ENCODE peak calls at places on chromosomes 4 and X, in four cellular contexts. One of them, this sample, is unnamed.

GRCh38 chr4:8170341-8170740 is 11.7 kb upstream of the ABLIM2 start:
- DNase-seq in mucosa of descending colon: no peak
- DNase-seq in CD8-positive, alpha-beta T cell: no peak
- DNase-seq in GM13976: no peak
- DNase-seq in this sample: no peak

GRCh38 chr4:2045518-2045951 is 13.6 kb upstream of the NAT8L start:
- DNase-seq in mucosa of descending colon: no peak
- DNase-seq in GM13976: no peak
- DNase-seq in CD8-positive, alpha-beta T cell: no peak
- DNase-seq in this sample: no peak

GRCh38 chr4:70571772-70572171 is 20.3 kb upstream of the AMBN start:
- DNase-seq in GM13976: no peak
- DNase-seq in mucosa of descending colon: no peak
- DNase-seq in CD8-positive, alpha-beta T cell: no peak
- DNase-seq in this sample: no peak

GRCh38 chrX:3468031-3468430 is 121.6 kb upstream of the MXRA5 start:
- DNase-seq in mucosa of descending colon: no peak
- DNase-seq in GM13976: no peak
- DNase-seq in CD8-positive, alpha-beta T cell: no peak
- DNase-seq in this sample: no peak

GRCh38 chr4:20462426-20463175 is 210.9 kb downstream of the SLIT2 start:
- DNase-seq in mucosa of descending colon: no peak
- DNase-seq in GM13976: no peak
- DNase-seq in CD8-positive, alpha-beta T cell: no peak
- DNase-seq in this sample: no peak

GRCh38 chrX:47581731-47582647 is at the start of gene TIMP1:
- DNase-seq in mucosa of descending colon: peak
- DNase-seq in CD8-positive, alpha-beta T cell: peak
- DNase-seq in GM13976: peak
- DNase-seq in this sample: peak

GRCh38 chrX:153726286-153727107 is 1.8 kb downstream of the ABCD1 start:
- DNase-seq in mucosa of descending colon: peak
- DNase-seq in CD8-positive, alpha-beta T cell: no peak
- DNase-seq in GM13976: peak
- DNase-seq in this sample: peak

GRCh38 chr4:39043697-39044363 is 11.6 kb upstream of the TMEM156 start:
- DNase-seq in CD8-positive, alpha-beta T cell: no peak
- DNase-seq in GM13976: peak
- DNase-seq in mucosa of descending colon: no peak
- DNase-seq in this sample: no peak

GRCh38 chr4:71607780-71608673 is 175.9 kb downstream of the GC start:
- DNase-seq in GM13976: no peak
- DNase-seq in mucosa of descending colon: no peak
- DNase-seq in CD8-positive, alpha-beta T cell: no peak
- DNase-seq in this sample: no peak

DNA sequence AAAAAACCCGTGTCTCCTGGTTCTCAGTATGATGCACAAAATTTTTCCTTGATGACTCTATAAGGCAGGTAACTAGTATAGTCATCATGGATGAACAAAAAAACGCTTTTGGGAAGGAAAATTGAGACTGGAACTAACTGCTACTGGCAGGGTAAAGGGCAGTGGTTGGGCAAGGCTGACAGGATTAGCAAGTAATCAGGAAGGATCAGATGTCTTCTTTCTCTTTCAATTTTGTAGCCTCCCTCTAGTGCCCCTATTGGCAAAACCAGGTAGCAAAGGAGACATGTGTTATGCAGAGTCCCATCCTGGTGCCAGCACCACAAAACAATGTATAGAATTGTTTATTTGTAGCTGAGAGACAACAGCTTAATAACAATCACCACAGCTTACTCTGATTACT is 12.8 kb upstream of the SLITRK4 start:
- DNase-seq in mucosa of descending colon: no peak
- DNase-seq in CD8-positive, alpha-beta T cell: no peak
- DNase-seq in GM13976: no peak
- DNase-seq in this sample: no peak
- TF ChIP-seq CTCF in mucosa of descending colon: no peak
- TF ChIP-seq CTCF in CD8-positive, alpha-beta T cell: no peak
- TF ChIP-seq CTCF in GM13976: peak
- TF ChIP-seq CTCF in this sample: peak

GRCh38 chr4:69056921-69057562 is 39.2 kb upstream of the UGT2B7 start:
- DNase-seq in mucosa of descending colon: no peak
- DNase-seq in CD8-positive, alpha-beta T cell: no peak
- DNase-seq in GM13976: no peak
- DNase-seq in this sample: no peak

GRCh38 chr4:69064391-69064790 is 31.9 kb upstream of the UGT2B7 start:
- DNase-seq in CD8-positive, alpha-beta T cell: no peak
- DNase-seq in mucosa of descending colon: no peak
- DNase-seq in GM13976: no peak
- DNase-seq in this sample: no peak

GRCh38 chr4:69058410-69059059 is 37.7 kb upstream of the UGT2B7 start:
- DNase-seq in mucosa of descending colon: no peak
- DNase-seq in CD8-positive, alpha-beta T cell: no peak
- DNase-seq in GM13976: no peak
- DNase-seq in this sample: peak

GRCh38 chr4:69057620-69058409 is 38.5 kb upstream of the UGT2B7 start:
- DNase-seq in CD8-positive, alpha-beta T cell: no peak
- DNase-seq in GM13976: no peak
- DNase-seq in mucosa of descending colon: no peak
- DNase-seq in this sample: no peak

DNA sequence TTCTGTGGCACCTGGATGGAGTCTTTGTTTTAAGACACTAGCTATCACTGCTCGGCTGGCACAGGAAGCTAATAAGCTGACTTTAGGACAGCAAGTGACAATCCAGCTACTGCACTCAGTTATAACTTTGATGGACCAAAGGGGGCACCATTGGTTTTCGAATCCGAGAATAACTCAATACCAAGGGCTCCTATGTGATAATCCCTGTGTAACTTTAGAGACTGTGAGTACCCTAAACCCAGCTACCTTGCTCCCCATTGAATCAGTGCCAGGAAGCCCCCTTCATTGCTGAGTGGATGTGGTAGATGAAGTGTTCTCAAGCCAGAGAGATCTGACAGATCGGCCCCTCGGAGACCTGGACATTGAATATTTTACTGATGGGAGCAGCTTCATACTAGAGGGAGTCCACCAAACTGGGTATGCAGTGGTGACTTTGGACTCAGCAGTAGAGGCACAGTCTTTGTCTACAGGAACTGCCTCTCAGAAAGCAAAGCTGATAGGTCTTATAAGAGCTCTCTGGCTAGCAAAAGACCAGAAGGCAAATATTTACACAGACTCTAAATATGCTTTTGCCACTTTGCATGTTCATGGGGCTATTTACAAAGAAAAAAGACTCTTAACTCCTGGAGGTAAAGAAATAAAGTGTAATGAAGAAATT is 35.5 kb upstream of the UGT2B7 start:
- DNase-seq in CD8-positive, alpha-beta T cell: no peak
- DNase-seq in GM13976: no peak
- DNase-seq in mucosa of descending colon: no peak
- DNase-seq in this sample: peak
- TF ChIP-seq CTCF in CD8-positive, alpha-beta T cell: no peak
- TF ChIP-seq CTCF in GM13976: peak
- TF ChIP-seq CTCF in mucosa of descending colon: no peak
- TF ChIP-seq CTCF in this sample: peak

DNA sequence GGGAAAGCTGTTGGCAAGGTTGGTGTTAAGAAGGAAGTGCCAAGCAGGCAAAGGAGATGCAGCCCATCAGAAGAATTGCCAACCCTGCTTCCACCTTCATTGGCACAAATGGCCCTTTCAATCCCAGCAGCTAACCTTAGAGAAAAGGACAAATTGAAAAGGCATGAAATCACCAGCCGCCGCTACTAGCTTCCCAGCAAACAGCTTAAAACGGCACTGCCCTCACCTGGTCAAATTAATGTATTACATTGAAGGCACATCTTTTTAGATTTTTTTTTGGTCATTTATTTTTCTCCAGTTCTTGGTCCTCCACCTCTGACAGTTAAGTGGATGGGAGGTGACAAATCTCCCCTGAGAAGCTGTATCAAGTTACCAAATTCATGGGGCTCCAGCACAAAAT is 51.0 kb upstream of the NHSL2 start:
- DNase-seq in CD8-positive, alpha-beta T cell: no peak
- DNase-seq in GM13976: peak
- DNase-seq in mucosa of descending colon: no peak
- DNase-seq in this sample: no peak
- TF ChIP-seq CTCF in CD8-positive, alpha-beta T cell: peak
- TF ChIP-seq CTCF in GM13976: peak
- TF ChIP-seq CTCF in mucosa of descending colon: no peak
- TF ChIP-seq CTCF in this sample: peak

DNA sequence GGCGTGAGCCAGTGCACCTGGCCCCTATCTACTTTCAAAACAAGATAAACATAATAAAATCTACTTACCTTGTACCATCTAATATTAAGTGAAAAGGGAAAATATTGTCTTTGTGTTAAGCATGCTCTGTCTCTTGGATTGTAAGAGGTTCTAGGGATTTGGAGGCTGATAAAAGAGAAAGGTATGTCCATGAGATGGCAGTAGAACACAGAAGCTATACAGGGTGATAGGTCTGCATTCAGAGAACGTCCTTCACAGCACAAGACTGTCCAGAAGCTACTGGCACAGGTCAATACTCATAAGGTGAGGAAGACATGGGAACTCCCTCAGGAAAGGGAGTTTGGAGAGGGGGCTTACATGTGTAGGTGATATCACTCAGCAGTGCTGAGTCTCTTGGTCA is 135.5 kb downstream of the TMEM47 start:
- DNase-seq in GM13976: no peak
- DNase-seq in CD8-positive, alpha-beta T cell: no peak
- DNase-seq in mucosa of descending colon: no peak
- DNase-seq in this sample: no peak
- TF ChIP-seq CTCF in GM13976: no peak
- TF ChIP-seq CTCF in CD8-positive, alpha-beta T cell: no peak
- TF ChIP-seq CTCF in mucosa of descending colon: no peak
- TF ChIP-seq CTCF in this sample: no peak

GRCh38 chrX:129678881-129679195 is 24.1 kb upstream of the APLN start:
- DNase-seq in GM13976: no peak
- DNase-seq in mucosa of descending colon: no peak
- DNase-seq in CD8-positive, alpha-beta T cell: no peak
- DNase-seq in this sample: no peak

GRCh38 chrX:129679856-129680255 is 25.1 kb upstream of the APLN start:
- DNase-seq in GM13976: no peak
- DNase-seq in CD8-positive, alpha-beta T cell: no peak
- DNase-seq in mucosa of descending colon: no peak
- DNase-seq in this sample: no peak

GRCh38 chrX:129682979-129683378 is 28.2 kb upstream of the APLN start:
- DNase-seq in mucosa of descending colon: no peak
- DNase-seq in CD8-positive, alpha-beta T cell: no peak
- DNase-seq in GM13976: no peak
- DNase-seq in this sample: no peak

GRCh38 chrX:129678176-129678880 is 23.6 kb upstream of the APLN start:
- DNase-seq in CD8-positive, alpha-beta T cell: no peak
- DNase-seq in GM13976: peak
- DNase-seq in mucosa of descending colon: peak
- DNase-seq in this sample: peak
- TF ChIP-seq CTCF in CD8-positive, alpha-beta T cell: peak
- TF ChIP-seq CTCF in GM13976: peak
- TF ChIP-seq CTCF in mucosa of descending colon: no peak
- TF ChIP-seq CTCF in this sample: peak